ENCODE peak calls at places on chromosomes 7 and 10, in ten cellular contexts. Q is heart left ventricle, B is endothelial cell of umbilical vein, S is IMR-90, Z is A549, Y is H54, N is sigmoid colon, O is HCT116, A is ovary, L is uterus. C is an unnamed sample.

GRCh38 chr7:25124485-25125136 is 449 bp downstream of the CYCS start:
- DNase-seq in A (no peak), B (no peak), Z (peak; percentile 12), S (no peak), Y (no peak), O (no peak), Q (no peak), N (peak; percentile 66), L (no peak), C (peak; percentile 67)

GRCh38 chr7:100464210-100464660 is at the start of gene SPACDR:
- DNase-seq in A (no peak), S (peak; percentile 60), Z (no peak), Y (no peak), N (no peak), L (no peak), O (no peak), B (no peak), Q (no peak), C (no peak)

GRCh38 chr10:101838416-101838970 is 5.1 kb downstream of the KCNIP2 start:
- DNase-seq in S (no peak), B (no peak), Q (no peak), Z (no peak), N (no peak), Y (no peak), L (no peak), A (no peak), O (no peak), C (no peak)

GRCh38 chr7:16668978-16669377 is 23.0 kb downstream of the BZW2 start:
- DNase-seq in Q (no peak), Z (peak; percentile 48), A (no peak), O (no peak), L (no peak), S (no peak), Y (no peak), N (no peak), B (no peak), C (no peak)

GRCh38 chr10:49539320-49539885 is 482 bp upstream of the ERCC6 start:
- DNase-seq in O (peak; percentile 18), L (no peak), Z (peak; percentile 46), Q (peak; percentile 34), N (peak; percentile 66), A (peak; percentile 15), S (peak; percentile 52), Y (peak; percentile 21), B (peak; percentile 85), C (peak; percentile 74)

GRCh38 chr7:16644624-16644986 is 949 bp downstream of the ANKMY2 start:
- DNase-seq in S (peak; percentile 47), A (peak; percentile 50), Y (peak; percentile 88), Z (peak; percentile 71), N (peak; percentile 82), Q (peak; percentile 53), L (peak; percentile 44), O (no peak), B (no peak), C (peak; percentile 89)

GRCh38 chr10:6579193-6579903 is 728 bp downstream of the PRKCQ start:
- DNase-seq in A (no peak), Z (peak; percentile 6), Y (no peak), N (no peak), L (no peak), O (no peak), Q (no peak), B (no peak), S (no peak), C (peak; percentile 36)

GRCh38 chr10:97117372-97117771 is 68.4 kb downstream of the SLIT1 start:
- DNase-seq in Y (no peak), Q (no peak), Z (peak; percentile 42), N (no peak), L (no peak), A (no peak), S (no peak), B (peak; percentile 17), O (peak; percentile 16), C (no peak)

GRCh38 chr10:126469692-126470091 is 81.4 kb upstream of the ADAM12 start:
- DNase-seq in N (no peak), L (no peak), Z (no peak), O (no peak), Y (no peak), Q (no peak), B (no peak), S (no peak), A (no peak), C (no peak)

GRCh38 chr10:70599791-70600190 is 2.8 kb downstream of the PRF1 start:
- DNase-seq in Z (no peak), Y (no peak), N (no peak), B (no peak), A (no peak), L (no peak), S (no peak), Q (no peak), O (no peak), C (no peak)

GRCh38 chr7:44289341-44290249 is 35.8 kb downstream of the CAMK2B start:
- DNase-seq in N (peak; percentile 46), Q (peak; percentile 23), Z (no peak), Y (no peak), L (peak; percentile 19), S (no peak), B (no peak), O (no peak), A (peak; percentile 23), C (no peak)

GRCh38 chr10:78035025-78035424 is 1.4 kb downstream of the RPS24 start:
- DNase-seq in Q (no peak), O (no peak), Z (no peak), B (peak; percentile 40), N (no peak), A (no peak), L (no peak), S (peak; percentile 28), Y (no peak), C (no peak)

GRCh38 chr10:10007972-10008371 is 1009.7 kb upstream of the CELF2 start:
- DNase-seq in S (no peak), Y (no peak), L (no peak), N (no peak), O (no peak), Z (no peak), A (no peak), B (no peak), Q (no peak), C (no peak)

GRCh38 chr7:78499283-78499682 is 700.7 kb downstream of the PHTF2 start:
- DNase-seq in Z (no peak), Q (no peak), B (no peak), L (no peak), O (no peak), A (no peak), N (no peak), S (peak; percentile 46), Y (no peak), C (no peak)

GRCh38 chr7:117323877-117324699 is 1.2 kb upstream of the WNT2 start:
- DNase-seq in Q (peak; percentile 46), N (peak; percentile 71), L (peak; percentile 73), O (no peak), S (peak; percentile 70), B (peak; percentile 21), Y (no peak), A (no peak), Z (peak; percentile 31), C (no peak)

GRCh38 chr7:38224392-38224791 is 46.3 kb downstream of the STARD3NL start:
- DNase-seq in N (no peak), Y (no peak), B (no peak), S (peak; percentile 25), L (no peak), O (no peak), A (no peak), Q (no peak), Z (no peak), C (no peak)

GRCh38 chr10:20743935-20744334 is 153.2 kb downstream of the NEBL start:
- DNase-seq in A (no peak), N (no peak), Q (no peak), S (no peak), Z (no peak), O (no peak), B (no peak), Y (no peak), L (no peak), C (no peak)

GRCh38 chr10:59906417-59907202 is at the start of gene CCDC6:
- DNase-seq in B (peak; percentile 96), Z (peak; percentile 92), L (peak; percentile 92), Q (peak; percentile 93), S (peak; percentile 90), A (peak; percentile 91), N (peak; percentile 97), Y (peak; percentile 83), O (peak; percentile 78), C (peak; percentile 92)

GRCh38 chr10:49139866-49140195 is 6.0 kb upstream of the FAM170B start:
- DNase-seq in Y (peak; percentile 91), O (peak; percentile 37), B (no peak), Q (no peak), L (no peak), N (no peak), S (peak; percentile 99), A (no peak), Z (peak; percentile 71), C (no peak)

GRCh38 chr10:111677747-111678146 is 505.8 kb downstream of the GPAM start:
- DNase-seq in Q (no peak), Y (no peak), N (no peak), O (no peak), Z (no peak), L (no peak), A (no peak), B (no peak), S (no peak), C (no peak)

GRCh38 chr10:44309939-44310761 is 74.7 kb downstream of the CXCL12 start:
- DNase-seq in B (no peak), A (no peak), N (no peak), S (no peak), L (no peak), Z (no peak), Q (no peak), Y (no peak), O (no peak), C (no peak)

GRCh38 chr7:128831994-128832879 is 2.0 kb downstream of the FLNC start:
- DNase-seq in A (peak; percentile 39), S (peak; percentile 30), Z (no peak), O (no peak), Y (peak; percentile 41), Q (peak; percentile 65), B (peak; percentile 29), L (peak; percentile 64), N (peak; percentile 84), C (no peak)
- TF ChIP-seq POLR2A in A (no peak), S (no peak), Z (no peak), O (no peak), Y (no peak), Q (peak; percentile 24), B (no peak), L (no peak), N (no peak), C (no peak)

GRCh38 chr10:130914377-130914776 is 397.1 kb downstream of the TCERG1L start:
- DNase-seq in Z (no peak), L (no peak), A (no peak), B (no peak), S (no peak), N (no peak), Y (no peak), O (no peak), Q (no peak), C (no peak)
- TF ChIP-seq POLR2A in Z (no peak), L (no peak), A (no peak), B (no peak), S (no peak), N (no peak), Y (no peak), O (no peak), Q (no peak), C (no peak)

GRCh38 chr10:115093286-115093775 is at the start of gene ATRNL1:
- DNase-seq in S (no peak), N (peak; percentile 65), Z (peak; percentile 24), B (no peak), O (no peak), Q (peak; percentile 30), Y (no peak), A (peak; percentile 68), L (no peak), C (peak; percentile 31)
- TF ChIP-seq POLR2A in S (no peak), N (no peak), Z (no peak), B (no peak), O (no peak), Q (no peak), Y (peak; percentile 42), A (peak; percentile 51), L (no peak), C (no peak)

GRCh38 chr10:12181065-12181775 is 14.5 kb downstream of the NUDT5 start:
- DNase-seq in A (no peak), Z (no peak), L (no peak), Y (peak; percentile 28), Q (no peak), S (no peak), O (no peak), B (no peak), N (no peak), C (no peak)
- TF ChIP-seq POLR2A in A (no peak), Z (no peak), L (no peak), Y (no peak), Q (no peak), S (no peak), O (no peak), B (no peak), N (no peak), C (no peak)